ENCODE peak calls at places on chromosomes 2 and 18, in six cellular contexts. A is NB4; O is astrocyte of the spinal cord; S is stimulated activated CD4-positive, alpha-beta T cell treated with anti-CD3 and anti-CD28 coated beads, Interleukin-15, amount 100 ng/mL, for 1 hour; K is fibroblast of lung; C is T-helper 9 cell. W is an unnamed sample.

GRCh38 chr2:23620841-23621341 is 235.9 kb downstream of the KLHL29 start:
- DNase-seq in O (peak), S (no peak), A (peak), C (no peak), K (peak), W (no peak)

GRCh38 chr2:173355132-173355865 is 627 bp downstream of the CDCA7 start:
- DNase-seq in O (peak), A (peak), S (peak), K (peak), C (no peak), W (peak)

GRCh38 chr18:70149616-70150301 is 55.7 kb downstream of the RTTN start:
- DNase-seq in O (no peak), K (no peak), C (no peak), S (no peak), A (no peak), W (no peak)

GRCh38 chr2:120439637-120440384 is 93.9 kb downstream of the INHBB start:
- DNase-seq in S (no peak), O (no peak), K (no peak), A (no peak), C (no peak), W (no peak)

GRCh38 chr2:234590076-234590475 is 93.2 kb upstream of the ARL4C start:
- DNase-seq in K (no peak), O (no peak), C (no peak), A (no peak), S (no peak), W (no peak)

GRCh38 chr2:119407430-119408220 is 24.0 kb upstream of the TMEM37 start:
- DNase-seq in O (peak), C (no peak), A (peak), K (peak), S (no peak), W (no peak)

GRCh38 chr2:238638100-238638981 is 209.5 kb upstream of the TWIST2 start:
- DNase-seq in A (no peak), K (no peak), S (no peak), C (no peak), O (no peak), W (no peak)

GRCh38 chr2:234885113-234885512 is 66.7 kb upstream of the SH3BP4 start:
- DNase-seq in A (no peak), K (no peak), S (no peak), O (no peak), C (no peak), W (no peak)

GRCh38 chr18:79754831-79755351 is 42.8 kb upstream of the KCNG2 start:
- DNase-seq in K (no peak), O (no peak), A (no peak), S (no peak), C (no peak), W (no peak)

GRCh38 chr2:109144271-109144670 is 15.3 kb downstream of the SH3RF3 start:
- DNase-seq in S (no peak), O (no peak), A (no peak), C (no peak), K (no peak), W (no peak)

GRCh38 chr2:224687156-224687555 is 29.0 kb downstream of the CCDC195 start:
- DNase-seq in S (no peak), A (no peak), O (no peak), K (no peak), C (no peak), W (no peak)

GRCh38 chr18:2787225-2787624 is 59.6 kb upstream of the EMILIN2 start:
- DNase-seq in K (no peak), O (no peak), C (no peak), S (no peak), A (no peak), W (no peak)

GRCh38 chr18:67410671-67411070 is 105.8 kb downstream of the DSEL start:
- DNase-seq in C (no peak), O (peak), K (peak), S (no peak), A (no peak), W (no peak)

GRCh38 chr2:20346565-20347127 is 4.0 kb downstream of the PUM2 start:
- DNase-seq in C (no peak), O (peak), A (no peak), K (no peak), S (no peak), W (no peak)

GRCh38 chr2:1701556-1702185 is 42.6 kb downstream of the PXDN start:
- DNase-seq in C (no peak), O (peak), K (no peak), S (no peak), A (no peak), W (no peak)

GRCh38 chr2:234957533-234958135 is 5.8 kb downstream of the SH3BP4 start:
- DNase-seq in K (peak), S (no peak), C (no peak), A (no peak), O (peak), W (no peak)

GRCh38 chr2:165876712-165877111 is 76.9 kb downstream of the TTC21B start:
- DNase-seq in K (no peak), S (no peak), C (no peak), A (peak), O (no peak), W (no peak)

GRCh38 chr2:168245074-168245825 is 2.1 kb downstream of the STK39 start:
- DNase-seq in K (peak), S (no peak), C (no peak), A (peak), O (no peak), W (no peak)

GRCh38 chr2:17401096-17401495 is 117.1 kb downstream of the RAD51AP2 start:
- DNase-seq in S (no peak), C (no peak), K (no peak), O (no peak), A (no peak), W (no peak)

GRCh38 chr2:192729369-192729768 is 534.6 kb upstream of the TMEFF2 start:
- DNase-seq in A (no peak), O (no peak), C (no peak), K (no peak), S (no peak), W (no peak)

GRCh38 chr18:70293166-70293565 is 4.3 kb downstream of the SOCS6 start:
- DNase-seq in C (no peak), O (no peak), S (no peak), A (no peak), K (no peak), W (no peak)

GRCh38 chr2:85445316-85446295 is 27.1 kb downstream of the SH2D6 start:
- DNase-seq in O (peak), A (no peak), C (no peak), S (no peak), K (peak), W (no peak)

GRCh38 chr18:78362198-78362597 is 617.4 kb upstream of the SALL3 start:
- DNase-seq in K (no peak), A (no peak), S (no peak), O (no peak), C (no peak), W (no peak)

GRCh38 chr2:239979243-239980023 is 45.7 kb downstream of the NDUFA10 start:
- DNase-seq in K (peak), S (no peak), A (peak), O (peak), C (no peak), W (no peak)

GRCh38 chr2:88845772-88846661 is 154.5 kb downstream of the RPIA start:
- DNase-seq in S (no peak), O (no peak), K (no peak), C (no peak), A (no peak), W (no peak)